ENCODE peak calls at places on chromosomes 2 and 18, in eight cellular contexts. M, T, C, S, J, A, F and N are unnamed samples.

GRCh38 chr2:174572556-174572955 is 25.0 kb downstream of the WIPF1 start:
- DNase-seq in A (no peak), S (no peak), T (no peak), M (no peak), F (no peak), C (no peak), J (no peak), N (no peak)

GRCh38 chr2:121284424-121285076 is 452 bp downstream of the TFCP2L1 start:
- DNase-seq in C (no peak), M (no peak), S (no peak), A (no peak), J (peak; percentile 75), F (no peak), T (peak; percentile 15), N (no peak)

GRCh38 chr18:22667616-22668422 is 250.1 kb upstream of the CTAGE1 start:
- DNase-seq in T (peak; percentile 54), M (peak; percentile 90), S (no peak), C (peak; percentile 97), F (peak; percentile 62), J (no peak), A (no peak), N (no peak)

GRCh38 chr2:219631925-219632757 is 4.7 kb downstream of the SLC4A3 start:
- DNase-seq in J (peak; percentile 24), C (no peak), M (no peak), A (no peak), T (no peak), S (no peak), F (no peak), N (no peak)

GRCh38 chr2:152065945-152066344 is 32.9 kb downstream of the CACNB4 start:
- DNase-seq in F (no peak), S (no peak), A (no peak), C (no peak), M (no peak), T (no peak), J (no peak), N (no peak)

GRCh38 chr2:133477614-133477990 is 90.7 kb downstream of the NCKAP5 start:
- DNase-seq in S (no peak), F (no peak), J (no peak), A (no peak), C (no peak), M (no peak), T (peak; percentile 96), N (no peak)

GRCh38 chr2:120735750-120736170 is at the start of gene GLI2:
- DNase-seq in A (no peak), T (peak; percentile 82), J (peak; percentile 92), F (no peak), M (peak; percentile 91), S (no peak), C (peak; percentile 90), N (no peak)

GRCh38 chr2:34069604-34070003 is 470.5 kb upstream of the FAM98A start:
- DNase-seq in J (no peak), F (no peak), M (no peak), T (no peak), S (no peak), C (no peak), A (no peak), N (no peak)

GRCh38 chr2:200471324-200471848 is 38.5 kb downstream of the KCTD18 start:
- DNase-seq in T (peak; percentile 42), J (peak; percentile 71), M (peak; percentile 42), C (no peak), S (peak; percentile 75), A (peak; percentile 27), F (no peak), N (peak; percentile 60)

GRCh38 chr2:203586696-203587095 is 51.6 kb upstream of the RAPH1 start:
- DNase-seq in T (peak; percentile 90), J (no peak), A (no peak), C (no peak), M (no peak), F (peak; percentile 16), S (peak; percentile 14), N (no peak)

GRCh38 chr2:124983595-124983994 is 958.5 kb downstream of the CNTNAP5 start:
- DNase-seq in C (peak; percentile 83), S (no peak), F (peak; percentile 43), M (peak; percentile 74), A (no peak), T (no peak), J (no peak), N (no peak)

GRCh38 chr2:127216105-127216504 is 4.0 kb downstream of the CYP27C1 start:
- DNase-seq in T (peak; percentile 48), J (no peak), M (no peak), S (no peak), C (no peak), A (no peak), F (no peak), N (no peak)

GRCh38 chr2:127218843-127219715 is 1.0 kb downstream of the CYP27C1 start:
- DNase-seq in T (no peak), F (no peak), J (peak; percentile 76), S (no peak), C (no peak), M (no peak), A (no peak), N (no peak)

GRCh38 chr2:127219716-127220090 is 396 bp downstream of the CYP27C1 start:
- DNase-seq in A (no peak), C (no peak), J (peak; percentile 82), S (no peak), M (no peak), T (peak; percentile 46), F (no peak), N (no peak)

GRCh38 chr2:127216593-127216992 is 3.5 kb downstream of the CYP27C1 start:
- DNase-seq in J (no peak), C (no peak), S (no peak), F (no peak), M (no peak), A (no peak), T (peak; percentile 33), N (no peak)

DNA sequence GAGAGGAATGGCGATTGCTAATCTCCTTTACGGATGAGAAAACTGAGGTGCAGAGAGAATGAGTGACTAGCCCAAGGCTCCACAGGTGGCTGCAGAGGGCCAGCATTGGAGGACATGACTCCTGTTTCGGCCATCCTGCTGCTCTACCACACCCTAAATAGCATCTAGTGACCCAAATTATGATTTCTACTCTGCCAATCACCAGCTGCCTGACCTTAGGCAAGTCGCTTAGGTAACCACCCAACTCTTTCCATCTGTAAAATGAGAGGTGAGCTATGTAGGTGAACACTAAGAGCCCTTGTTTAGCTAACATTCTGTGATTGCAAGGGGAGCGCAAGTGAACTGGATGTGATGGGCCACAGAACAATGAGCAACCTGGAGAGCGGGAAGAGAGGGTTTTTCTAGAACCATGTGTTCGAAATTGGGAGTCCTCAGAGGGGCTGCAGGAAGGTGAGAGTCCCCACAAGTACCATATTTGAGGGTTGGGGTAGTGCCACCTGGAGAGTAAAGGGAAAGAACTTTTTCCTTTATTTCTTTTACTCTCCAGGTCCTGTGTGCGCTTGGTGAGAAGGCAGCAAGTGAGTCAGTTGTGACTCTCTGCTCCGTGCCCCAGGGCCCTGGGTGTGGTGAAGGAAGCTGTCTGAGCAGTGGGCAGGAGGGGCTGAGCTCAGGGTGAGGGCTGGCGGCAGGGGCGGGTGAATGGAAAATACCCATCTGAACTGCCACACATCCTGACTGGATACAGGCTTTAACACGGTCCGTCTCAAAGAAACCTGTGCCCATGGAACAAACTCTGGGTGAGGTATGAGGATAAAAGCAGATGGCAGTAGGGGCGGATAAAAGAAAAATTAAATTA is 2.4 kb downstream of the CYP27C1 start:
- DNase-seq in J (no peak), C (peak; percentile 59), T (peak; percentile 98), M (no peak), F (no peak), S (no peak), A (no peak), N (no peak)
- H3K4me3 ChIP-seq in J (no peak overlapping the region), C (no peak overlapping the region), T (peak overlapping the region; percentile 64), M (no peak overlapping the region), F (no peak overlapping the region), S (no peak overlapping the region), A (no peak overlapping the region), N (no peak overlapping the region)

DNA sequence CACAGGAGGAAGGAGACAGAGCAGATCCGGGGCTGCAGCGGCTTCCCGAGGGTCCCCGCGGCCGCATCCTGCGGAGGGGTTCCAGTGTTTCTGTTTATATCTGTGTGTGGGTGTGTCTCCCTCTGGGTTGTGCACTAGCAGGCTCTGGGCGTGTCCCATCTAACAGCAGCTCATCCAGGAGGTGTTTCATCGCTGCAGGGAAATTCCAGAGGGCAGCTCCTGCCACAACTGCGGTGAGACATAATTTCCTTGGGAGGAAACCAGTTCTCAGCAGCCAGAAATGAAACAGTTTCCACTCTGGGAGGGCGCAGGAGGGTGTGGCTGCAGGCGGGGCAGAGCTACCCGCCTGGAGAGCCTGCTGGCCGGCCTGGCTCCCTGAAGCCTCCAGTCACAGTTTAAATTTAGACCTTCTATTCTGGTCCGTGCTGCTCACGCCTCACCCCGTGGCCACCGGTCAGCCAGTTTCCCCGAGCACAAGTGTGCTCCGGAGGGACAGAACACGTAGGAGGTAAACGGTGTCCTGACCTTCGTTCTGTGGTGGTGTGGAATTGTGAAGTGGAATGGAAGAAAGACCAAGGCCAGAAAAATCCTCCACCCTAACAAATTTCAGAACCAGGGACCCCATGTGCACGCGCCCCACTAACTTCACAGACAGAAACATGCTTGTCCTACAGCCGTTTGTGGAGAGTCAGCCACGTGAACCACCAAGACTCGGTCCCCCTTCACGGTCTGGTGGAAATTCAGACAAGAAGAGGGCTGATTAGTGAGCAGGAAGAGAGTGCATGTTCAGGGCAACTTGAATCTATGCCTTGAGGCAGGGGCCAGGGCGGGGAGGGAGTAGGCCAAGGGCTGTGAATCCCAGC is 50.2 kb downstream of the TEX44 start:
- DNase-seq in S (no peak), C (peak; percentile 96), M (peak; percentile 91), J (no peak), F (peak; percentile 72), A (peak; percentile 50), T (peak; percentile 99), N (no peak)
- H3K4me3 ChIP-seq in S (peak overlapping the region; percentile 6), C (no peak overlapping the region), M (peak overlapping the region; percentile 39), J (no peak overlapping the region), F (no peak overlapping the region), A (no peak overlapping the region), T (peak overlapping the region; percentile 14), N (peak overlapping the region; percentile 29)

GRCh38 chr2:161971532-161971931 is 102.5 kb downstream of the DPP4 start:
- DNase-seq in M (no peak), A (no peak), J (no peak), S (no peak), T (no peak), F (no peak), C (no peak), N (no peak)
- H3K4me3 ChIP-seq in M (no peak overlapping the region), A (no peak overlapping the region), J (no peak overlapping the region), S (no peak overlapping the region), T (no peak overlapping the region), F (no peak overlapping the region), C (no peak overlapping the region), N (no peak overlapping the region)

DNA sequence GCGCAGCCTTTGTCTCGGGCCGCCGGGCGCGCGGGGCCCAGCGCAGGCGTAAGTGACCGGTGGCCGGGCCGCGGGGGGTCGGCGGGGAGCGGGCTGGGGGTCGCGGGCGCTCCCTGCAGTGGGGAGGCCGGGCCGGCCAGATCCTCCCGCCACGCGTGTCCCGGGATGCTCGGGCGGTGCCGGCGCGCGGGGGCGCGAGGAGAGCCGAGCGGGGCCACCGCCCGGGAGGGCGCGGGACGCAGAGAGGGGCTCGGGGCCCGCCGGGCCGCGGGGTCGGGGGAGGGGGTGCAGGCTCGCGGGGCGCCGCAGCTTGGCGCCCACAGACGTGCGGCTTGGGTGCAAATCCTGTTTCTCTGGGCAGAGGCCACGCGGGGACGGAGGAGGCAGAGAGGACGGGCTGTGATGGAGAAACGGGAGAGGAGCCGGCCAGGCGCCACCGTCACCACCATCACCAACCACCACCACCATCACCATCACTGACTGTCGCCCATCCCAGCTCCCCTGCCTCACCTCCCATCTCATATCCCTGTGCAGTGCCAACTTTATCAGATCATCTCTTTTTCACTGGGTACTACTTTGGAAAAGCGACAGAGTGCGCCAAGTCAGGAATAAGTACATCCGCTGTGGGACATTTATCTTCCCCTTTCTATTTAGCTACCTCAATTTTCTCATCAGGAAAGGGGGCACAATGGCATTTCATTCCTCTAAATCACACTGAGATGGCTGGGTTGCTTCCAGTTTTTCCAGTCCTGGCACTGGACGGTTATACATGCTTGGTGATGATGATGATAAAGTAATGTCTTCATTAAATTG is 97.2 kb upstream of the GPR45 start:
- DNase-seq in F (no peak), A (no peak), J (no peak), C (no peak), M (no peak), T (no peak), S (no peak), N (no peak)
- H3K4me3 ChIP-seq in F (peak overlapping the region; percentile 52), A (no peak overlapping the region), J (peak overlapping the region; percentile 49), C (peak overlapping the region; percentile 23), M (no peak overlapping the region), T (peak overlapping the region; percentile 4), S (no peak overlapping the region), N (peak overlapping the region; percentile 20)